ENCODE peak calls at places on chromosomes 4 and X, in ten cellular contexts. One of them, this sample, is unnamed.
A peak's percentile ranks its signal among the peaks of the same experiment; 100 is the strongest.

GRCh38 chrX:150700107-150700506 is 6.9 kb downstream of the MTMR1 start:
- DNase-seq in upper lobe of left lung: no peak
- DNase-seq in transverse colon: no peak
- DNase-seq in esophagus muscularis mucosa: no peak
- DNase-seq in sigmoid colon: no peak
- DNase-seq in HepG2: no peak
- DNase-seq in suprapubic skin: no peak
- DNase-seq in stomach: no peak
- DNase-seq in HCT116: no peak
- DNase-seq in spleen: no peak
- DNase-seq in this sample: no peak

GRCh38 chrX:9337056-9337455 is 127.8 kb upstream of the TBL1X start:
- DNase-seq in upper lobe of left lung: no peak
- DNase-seq in transverse colon: no peak
- DNase-seq in esophagus muscularis mucosa: no peak
- DNase-seq in sigmoid colon: peak; percentile 74
- DNase-seq in HepG2: no peak
- DNase-seq in suprapubic skin: no peak
- DNase-seq in stomach: no peak
- DNase-seq in HCT116: no peak
- DNase-seq in spleen: no peak
- DNase-seq in this sample: no peak

GRCh38 chr4:3399277-3400194 is 42.2 kb upstream of the HGFAC start:
- DNase-seq in upper lobe of left lung: no peak
- DNase-seq in transverse colon: no peak
- DNase-seq in esophagus muscularis mucosa: no peak
- DNase-seq in sigmoid colon: peak; percentile 28
- DNase-seq in HepG2: peak; percentile 36
- DNase-seq in suprapubic skin: no peak
- DNase-seq in stomach: no peak
- DNase-seq in HCT116: peak; percentile 18
- DNase-seq in spleen: no peak
- DNase-seq in this sample: no peak

GRCh38 chrX:131874300-131874699 is 148.8 kb upstream of the STK26 start:
- DNase-seq in upper lobe of left lung: no peak
- DNase-seq in transverse colon: no peak
- DNase-seq in esophagus muscularis mucosa: no peak
- DNase-seq in sigmoid colon: no peak
- DNase-seq in HepG2: no peak
- DNase-seq in suprapubic skin: no peak
- DNase-seq in stomach: no peak
- DNase-seq in HCT116: no peak
- DNase-seq in spleen: no peak
- DNase-seq in this sample: no peak

GRCh38 chrX:35115205-35115604 is 172.6 kb downstream of the FAM47B start:
- DNase-seq in upper lobe of left lung: no peak
- DNase-seq in transverse colon: no peak
- DNase-seq in esophagus muscularis mucosa: no peak
- DNase-seq in sigmoid colon: no peak
- DNase-seq in HepG2: no peak
- DNase-seq in suprapubic skin: no peak
- DNase-seq in stomach: no peak
- DNase-seq in HCT116: no peak
- DNase-seq in spleen: no peak
- DNase-seq in this sample: no peak

GRCh38 chr4:179624768-179625181 is 2182.5 kb upstream of the AGA start:
- DNase-seq in upper lobe of left lung: no peak
- DNase-seq in transverse colon: no peak
- DNase-seq in esophagus muscularis mucosa: no peak
- DNase-seq in sigmoid colon: no peak
- DNase-seq in HepG2: no peak
- DNase-seq in suprapubic skin: no peak
- DNase-seq in stomach: peak; percentile 26
- DNase-seq in HCT116: no peak
- DNase-seq in spleen: no peak
- DNase-seq in this sample: no peak

GRCh38 chr4:79663865-79664264 is 255.8 kb upstream of the GK2 start:
- DNase-seq in upper lobe of left lung: no peak
- DNase-seq in transverse colon: no peak
- DNase-seq in esophagus muscularis mucosa: no peak
- DNase-seq in sigmoid colon: no peak
- DNase-seq in HepG2: no peak
- DNase-seq in suprapubic skin: no peak
- DNase-seq in stomach: no peak
- DNase-seq in HCT116: no peak
- DNase-seq in spleen: no peak
- DNase-seq in this sample: no peak

GRCh38 chrX:46208225-46208854 is 336.9 kb downstream of the ZNF674 start:
- DNase-seq in upper lobe of left lung: no peak
- DNase-seq in transverse colon: no peak
- DNase-seq in esophagus muscularis mucosa: no peak
- DNase-seq in sigmoid colon: no peak
- DNase-seq in HepG2: no peak
- DNase-seq in suprapubic skin: no peak
- DNase-seq in stomach: no peak
- DNase-seq in HCT116: no peak
- DNase-seq in spleen: no peak
- DNase-seq in this sample: no peak

GRCh38 chr4:6279582-6280289 is 10.1 kb downstream of the WFS1 start:
- DNase-seq in upper lobe of left lung: no peak
- DNase-seq in transverse colon: no peak
- DNase-seq in esophagus muscularis mucosa: no peak
- DNase-seq in sigmoid colon: no peak
- DNase-seq in HepG2: no peak
- DNase-seq in suprapubic skin: no peak
- DNase-seq in stomach: no peak
- DNase-seq in HCT116: no peak
- DNase-seq in spleen: no peak
- DNase-seq in this sample: no peak

GRCh38 chr4:77920371-77920770 is 57.7 kb downstream of the MRPL1 start:
- DNase-seq in upper lobe of left lung: no peak
- DNase-seq in transverse colon: no peak
- DNase-seq in esophagus muscularis mucosa: no peak
- DNase-seq in sigmoid colon: no peak
- DNase-seq in HepG2: no peak
- DNase-seq in suprapubic skin: no peak
- DNase-seq in stomach: no peak
- DNase-seq in HCT116: no peak
- DNase-seq in spleen: no peak
- DNase-seq in this sample: no peak

GRCh38 chr4:126888968-126889367 is 743.8 kb upstream of the INTU start:
- DNase-seq in upper lobe of left lung: no peak
- DNase-seq in transverse colon: no peak
- DNase-seq in esophagus muscularis mucosa: no peak
- DNase-seq in sigmoid colon: no peak
- DNase-seq in HepG2: no peak
- DNase-seq in suprapubic skin: no peak
- DNase-seq in stomach: no peak
- DNase-seq in HCT116: no peak
- DNase-seq in spleen: no peak
- DNase-seq in this sample: no peak

GRCh38 chr4:109969087-109969486 is 56.4 kb downstream of the EGF start:
- DNase-seq in upper lobe of left lung: no peak
- DNase-seq in transverse colon: no peak
- DNase-seq in esophagus muscularis mucosa: no peak
- DNase-seq in sigmoid colon: no peak
- DNase-seq in HepG2: no peak
- DNase-seq in suprapubic skin: no peak
- DNase-seq in stomach: no peak
- DNase-seq in HCT116: no peak
- DNase-seq in spleen: no peak
- DNase-seq in this sample: no peak
- TF ChIP-seq POLR2AphosphoS5 in upper lobe of left lung: no peak
- TF ChIP-seq POLR2AphosphoS5 in transverse colon: no peak
- TF ChIP-seq POLR2AphosphoS5 in esophagus muscularis mucosa: no peak
- TF ChIP-seq POLR2AphosphoS5 in sigmoid colon: no peak
- TF ChIP-seq POLR2AphosphoS5 in HepG2: no peak
- TF ChIP-seq POLR2AphosphoS5 in suprapubic skin: no peak
- TF ChIP-seq POLR2AphosphoS5 in stomach: no peak
- TF ChIP-seq POLR2AphosphoS5 in HCT116: no peak
- TF ChIP-seq POLR2AphosphoS5 in spleen: no peak
- TF ChIP-seq POLR2AphosphoS5 in this sample: no peak

DNA sequence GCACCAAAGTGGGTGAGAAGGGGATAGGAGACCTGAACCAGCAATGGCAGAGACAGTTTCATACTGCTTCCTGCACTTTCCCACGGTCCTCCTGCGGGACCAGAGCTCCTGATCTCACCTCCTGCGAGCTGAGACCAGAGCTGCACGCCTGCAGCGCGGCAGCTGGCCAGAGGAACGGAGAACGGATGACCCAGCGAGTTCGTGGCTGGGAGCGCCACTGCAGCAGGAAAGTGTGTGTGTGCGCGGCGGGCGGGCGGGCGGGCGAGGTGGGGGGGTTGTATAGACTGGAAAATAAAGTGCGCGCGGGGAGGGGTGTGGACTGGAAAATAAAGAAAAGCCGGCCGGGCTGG is 16.5 kb downstream of the MCF2 start:
- DNase-seq in upper lobe of left lung: peak; percentile 42
- DNase-seq in transverse colon: no peak
- DNase-seq in esophagus muscularis mucosa: no peak
- DNase-seq in sigmoid colon: no peak
- DNase-seq in HepG2: no peak
- DNase-seq in suprapubic skin: no peak
- DNase-seq in stomach: no peak
- DNase-seq in HCT116: no peak
- DNase-seq in spleen: peak; percentile 54
- DNase-seq in this sample: no peak
- H3K4me3 ChIP-seq in upper lobe of left lung: peak overlapping the region; percentile 41
- H3K4me3 ChIP-seq in transverse colon: no peak overlapping the region
- H3K4me3 ChIP-seq in esophagus muscularis mucosa: peak overlapping the region; percentile 41
- H3K4me3 ChIP-seq in sigmoid colon: peak overlapping the region; percentile 43
- H3K4me3 ChIP-seq in HepG2: no peak overlapping the region
- H3K4me3 ChIP-seq in suprapubic skin: peak overlapping the region; percentile 42
- H3K4me3 ChIP-seq in stomach: peak overlapping the region; percentile 29
- H3K4me3 ChIP-seq in HCT116: no peak overlapping the region
- H3K4me3 ChIP-seq in spleen: peak overlapping the region; percentile 27
- H3K4me3 ChIP-seq in this sample: peak overlapping the region; percentile 58

GRCh38 chrX:52995135-52995973 is 37.0 kb upstream of the FAM156A start:
- DNase-seq in upper lobe of left lung: peak; percentile 92
- DNase-seq in transverse colon: peak; percentile 94
- DNase-seq in esophagus muscularis mucosa: peak; percentile 98
- DNase-seq in sigmoid colon: peak; percentile 97
- DNase-seq in HepG2: peak; percentile 90
- DNase-seq in suprapubic skin: peak; percentile 95
- DNase-seq in stomach: peak; percentile 92
- DNase-seq in HCT116: peak; percentile 89
- DNase-seq in spleen: peak; percentile 94
- DNase-seq in this sample: peak; percentile 93
- TF ChIP-seq POLR2A in upper lobe of left lung: no peak
- TF ChIP-seq POLR2A in transverse colon: peak; percentile 18
- TF ChIP-seq POLR2A in esophagus muscularis mucosa: no peak
- TF ChIP-seq POLR2A in sigmoid colon: no peak
- TF ChIP-seq POLR2A in HepG2: no peak
- TF ChIP-seq POLR2A in suprapubic skin: no peak
- TF ChIP-seq POLR2A in stomach: no peak
- TF ChIP-seq POLR2A in HCT116: no peak
- TF ChIP-seq POLR2A in spleen: no peak
- TF ChIP-seq POLR2A in this sample: no peak

GRCh38 chr4:102819588-102820365 is 7.6 kb downstream of the UBE2D3 start:
- DNase-seq in upper lobe of left lung: no peak
- DNase-seq in transverse colon: no peak
- DNase-seq in esophagus muscularis mucosa: no peak
- DNase-seq in sigmoid colon: no peak
- DNase-seq in HepG2: no peak
- DNase-seq in suprapubic skin: no peak
- DNase-seq in stomach: no peak
- DNase-seq in HCT116: no peak
- DNase-seq in spleen: no peak
- DNase-seq in this sample: no peak

GRCh38 chr4:102817613-102818268 is 9.6 kb downstream of the UBE2D3 start:
- DNase-seq in upper lobe of left lung: no peak
- DNase-seq in transverse colon: no peak
- DNase-seq in esophagus muscularis mucosa: no peak
- DNase-seq in sigmoid colon: no peak
- DNase-seq in HepG2: no peak
- DNase-seq in suprapubic skin: no peak
- DNase-seq in stomach: no peak
- DNase-seq in HCT116: no peak
- DNase-seq in spleen: no peak
- DNase-seq in this sample: no peak

GRCh38 chr4:102817021-102817605 is 10.2 kb downstream of the UBE2D3 start:
- DNase-seq in upper lobe of left lung: no peak
- DNase-seq in transverse colon: no peak
- DNase-seq in esophagus muscularis mucosa: no peak
- DNase-seq in sigmoid colon: no peak
- DNase-seq in HepG2: no peak
- DNase-seq in suprapubic skin: no peak
- DNase-seq in stomach: no peak
- DNase-seq in HCT116: no peak
- DNase-seq in spleen: no peak
- DNase-seq in this sample: no peak

DNA sequence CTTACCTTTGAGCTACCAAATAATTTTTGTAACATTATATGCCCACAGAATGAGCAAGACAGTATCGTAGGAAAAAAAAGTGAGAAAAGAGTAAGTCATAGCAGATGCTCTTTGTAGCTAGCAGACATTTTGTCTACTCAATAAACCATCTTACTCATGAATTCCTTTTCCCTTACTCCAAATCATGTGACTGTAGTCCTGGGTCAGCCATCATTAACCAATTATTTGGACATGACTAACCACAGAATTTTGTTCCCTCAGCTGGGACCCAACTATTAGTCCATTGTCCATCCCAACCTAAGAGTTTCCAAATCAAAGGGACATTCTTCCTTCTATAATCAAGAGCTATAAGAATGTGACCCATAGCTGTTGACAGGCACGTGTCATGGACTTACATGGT is 11.4 kb downstream of the UBE2D3 start:
- DNase-seq in upper lobe of left lung: no peak
- DNase-seq in transverse colon: no peak
- DNase-seq in esophagus muscularis mucosa: no peak
- DNase-seq in sigmoid colon: no peak
- DNase-seq in HepG2: peak; percentile 66
- DNase-seq in suprapubic skin: no peak
- DNase-seq in stomach: no peak
- DNase-seq in HCT116: no peak
- DNase-seq in spleen: no peak
- DNase-seq in this sample: no peak
- TF ChIP-seq POLR2AphosphoS5 in upper lobe of left lung: no peak
- TF ChIP-seq POLR2AphosphoS5 in transverse colon: no peak
- TF ChIP-seq POLR2AphosphoS5 in esophagus muscularis mucosa: no peak
- TF ChIP-seq POLR2AphosphoS5 in sigmoid colon: no peak
- TF ChIP-seq POLR2AphosphoS5 in HepG2: no peak
- TF ChIP-seq POLR2AphosphoS5 in suprapubic skin: no peak
- TF ChIP-seq POLR2AphosphoS5 in stomach: no peak
- TF ChIP-seq POLR2AphosphoS5 in HCT116: no peak
- TF ChIP-seq POLR2AphosphoS5 in spleen: peak; percentile 13
- TF ChIP-seq POLR2AphosphoS5 in this sample: no peak

This sample was measured in breast epithelium.